ENCODE peak calls at places on chromosome 11, in nine cellular contexts. G is tibial nerve; A is PC-3; Q is mucosa of descending colon; K is astrocyte of the spinal cord; E is cardiac fibroblast; I is CD4-positive, alpha-beta memory T cell; J is prostate gland; V is K562. S is an unnamed sample.

GRCh38 chr11:69707156-69707555 is 3.3 kb upstream of the FGF19 start:
- DNase-seq in G (no peak), A (no peak), Q (peak), K (no peak), E (no peak), I (no peak), J (peak), V (peak), S (peak)

GRCh38 chr11:94128171-94128745 is 383 bp upstream of the PANX1 start:
- DNase-seq in G (peak), A (no peak), Q (no peak), K (no peak), E (no peak), I (no peak), J (peak), V (no peak), S (no peak)

GRCh38 chr11:43508511-43508918 is 149.8 kb downstream of the TTC17 start:
- DNase-seq in G (no peak), A (peak), Q (peak), K (peak), E (peak), I (no peak), J (no peak), V (no peak), S (peak)

GRCh38 chr11:1682225-1682901 is 14.6 kb upstream of the KRTAP5-6 start:
- DNase-seq in G (no peak), A (peak), Q (no peak), K (no peak), E (no peak), I (no peak), J (no peak), V (no peak), S (no peak)

GRCh38 chr11:108115495-108116140 is 5.7 kb upstream of the ACAT1 start:
- DNase-seq in G (peak), A (peak), Q (peak), K (peak), E (peak), I (no peak), J (peak), V (no peak), S (peak)

GRCh38 chr11:10429526-10429925 is 25.5 kb upstream of the AMPD3 start:
- DNase-seq in G (no peak), A (no peak), Q (no peak), K (no peak), E (no peak), I (no peak), J (no peak), V (no peak), S (no peak)

GRCh38 chr11:83990160-83990733 is 704.1 kb upstream of the CCDC90B start:
- DNase-seq in G (peak), A (no peak), Q (no peak), K (no peak), E (no peak), I (no peak), J (no peak), V (no peak), S (no peak)

GRCh38 chr11:79437981-79438630 is 2.7 kb downstream of the TENM4 start:
- DNase-seq in G (peak), A (no peak), Q (no peak), K (peak), E (peak), I (no peak), J (peak), V (no peak), S (peak)

GRCh38 chr11:99069831-99070444 is 49.2 kb downstream of the CNTN5 start:
- DNase-seq in G (no peak), A (peak), Q (no peak), K (peak), E (peak), I (no peak), J (no peak), V (no peak), S (peak)

GRCh38 chr11:78676026-78676557 is 101.4 kb upstream of the NARS2 start:
- DNase-seq in G (no peak), A (no peak), Q (no peak), K (no peak), E (no peak), I (no peak), J (no peak), V (no peak), S (no peak)

GRCh38 chr11:65428578-65429068 is 6.0 kb downstream of the NEAT1 start:
- DNase-seq in G (peak), A (no peak), Q (peak), K (peak), E (no peak), I (no peak), J (peak), V (no peak), S (peak)

GRCh38 chr11:10728779-10729472 is 22.1 kb upstream of the CTR9 start:
- DNase-seq in G (no peak), A (no peak), Q (no peak), K (no peak), E (no peak), I (no peak), J (no peak), V (no peak), S (no peak)

GRCh38 chr11:107929611-107930200 is 1.5 kb downstream of the RAB39A start:
- DNase-seq in G (no peak), A (no peak), Q (no peak), K (no peak), E (no peak), I (no peak), J (no peak), V (no peak), S (no peak)

GRCh38 chr11:8352852-8353505 is 89.3 kb upstream of the LMO1 start:
- DNase-seq in G (no peak), A (peak), Q (no peak), K (no peak), E (no peak), I (no peak), J (no peak), V (no peak), S (peak)

GRCh38 chr11:7457211-7457610 is 28.1 kb upstream of the OLFML1 start:
- DNase-seq in G (no peak), A (peak), Q (no peak), K (no peak), E (peak), I (no peak), J (no peak), V (no peak), S (peak)

GRCh38 chr11:74954199-74954598 is 5.1 kb downstream of the SPCS2 start:
- DNase-seq in G (no peak), A (no peak), Q (no peak), K (no peak), E (no peak), I (no peak), J (no peak), V (no peak), S (no peak)

GRCh38 chr11:74952752-74953151 is 3.7 kb downstream of the SPCS2 start:
- DNase-seq in G (no peak), A (no peak), Q (no peak), K (no peak), E (no peak), I (no peak), J (no peak), V (no peak), S (no peak)

GRCh38 chr11:74953448-74953847 is 4.4 kb downstream of the SPCS2 start:
- DNase-seq in G (no peak), A (no peak), Q (peak), K (no peak), E (no peak), I (no peak), J (no peak), V (no peak), S (no peak)

GRCh38 chr11:74956387-74956786 is 7.3 kb downstream of the SPCS2 start:
- DNase-seq in G (no peak), A (no peak), Q (no peak), K (no peak), E (peak), I (no peak), J (no peak), V (no peak), S (no peak)

GRCh38 chr11:74957937-74958629 is 9.0 kb downstream of the SPCS2 start:
- DNase-seq in G (no peak), A (no peak), Q (no peak), K (no peak), E (no peak), I (no peak), J (no peak), V (no peak), S (no peak)
- H3K4me3 ChIP-seq in G (no peak), A (no peak), Q (no peak), K (no peak), E (no peak), I (no peak), J (no peak), V (no peak), S (no peak)

DNA sequence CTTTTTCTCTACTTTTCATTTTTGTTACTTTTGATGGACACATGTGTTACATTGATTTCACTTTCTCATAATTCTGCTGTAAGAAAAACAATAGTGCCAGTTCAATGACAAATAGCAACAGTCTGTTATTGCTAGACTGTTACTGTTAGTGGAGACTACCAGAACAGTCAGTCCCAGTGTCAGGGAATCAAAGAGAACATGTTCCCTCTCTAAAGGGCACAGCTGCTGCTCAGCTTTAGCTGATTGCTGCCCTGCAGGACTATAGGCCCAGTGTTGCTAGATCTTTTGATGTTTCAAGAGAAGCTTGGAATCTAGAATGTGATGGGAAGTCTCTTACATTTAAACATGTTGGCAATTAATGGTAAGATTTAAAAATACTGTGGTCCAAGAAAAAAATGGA is 3.4 kb downstream of the BIRC3 start:
- DNase-seq in G (no peak), A (no peak), Q (no peak), K (no peak), E (no peak), I (no peak), J (no peak), V (no peak), S (no peak)
- H3K4me3 ChIP-seq in G (no peak), A (no peak), Q (no peak), K (no peak), E (no peak), I (peak), J (no peak), V (no peak), S (no peak)

GRCh38 chr11:116334596-116334995 is 438.2 kb downstream of the BUD13 start:
- DNase-seq in G (no peak), A (no peak), Q (no peak), K (no peak), E (no peak), I (no peak), J (no peak), V (no peak), S (peak)
- H3K4me3 ChIP-seq in G (no peak), A (no peak), Q (no peak), K (no peak), E (no peak), I (no peak), J (no peak), V (no peak), S (no peak)

DNA sequence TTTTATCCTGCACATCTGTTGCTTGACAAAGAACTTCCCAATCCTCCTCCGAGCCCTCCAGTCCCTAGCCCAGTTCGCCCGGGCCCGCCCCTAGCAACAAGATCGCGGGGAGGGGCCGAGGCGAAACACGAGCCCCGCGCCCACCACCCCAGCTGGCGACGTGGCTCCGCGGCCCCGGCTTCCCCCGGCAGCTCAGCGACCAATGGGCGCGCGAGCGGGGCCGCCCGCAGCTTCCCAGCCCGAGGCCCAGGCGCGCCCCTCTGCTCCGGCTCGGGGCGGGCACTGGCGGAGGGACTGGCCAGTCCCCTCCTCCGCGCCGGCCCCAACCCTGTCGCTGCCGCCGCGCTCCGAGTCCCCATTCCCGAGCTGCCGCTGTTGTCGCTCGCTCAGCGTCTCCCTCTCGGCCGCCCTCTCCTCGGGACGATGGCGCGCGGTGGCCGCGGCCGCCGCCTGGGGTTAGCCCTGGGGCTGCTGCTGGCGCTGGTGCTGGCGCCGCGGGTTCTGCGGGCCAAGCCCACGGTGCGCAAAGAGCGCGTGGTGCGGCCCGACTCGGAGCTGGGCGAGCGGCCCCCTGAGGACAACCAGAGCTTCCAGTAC is at the start of gene RCN1:
- DNase-seq in G (peak), A (peak), Q (peak), K (peak), E (peak), I (no peak), J (peak), V (peak), S (peak)
- H3K4me3 ChIP-seq in G (peak), A (peak), Q (peak), K (peak), E (peak), I (peak), J (peak), V (peak), S (peak)

GRCh38 chr11:122199661-122200060 is 83.6 kb upstream of the BLID start:
- DNase-seq in G (no peak), A (peak), Q (no peak), K (peak), E (peak), I (no peak), J (no peak), V (no peak), S (no peak)

GRCh38 chr11:122202951-122203456 is 87.0 kb upstream of the BLID start:
- DNase-seq in G (peak), A (peak), Q (peak), K (peak), E (peak), I (no peak), J (peak), V (peak), S (peak)

GRCh38 chr11:122202161-122202950 is 86.3 kb upstream of the BLID start:
- DNase-seq in G (no peak), A (peak), Q (no peak), K (peak), E (peak), I (no peak), J (no peak), V (no peak), S (no peak)

GRCh38 chr11:122198291-122198983 is 82.4 kb upstream of the BLID start:
- DNase-seq in G (no peak), A (peak), Q (no peak), K (no peak), E (no peak), I (no peak), J (no peak), V (no peak), S (no peak)

GRCh38 chr11:122201126-122201525 is 85.1 kb upstream of the BLID start:
- DNase-seq in G (no peak), A (no peak), Q (no peak), K (no peak), E (no peak), I (no peak), J (no peak), V (no peak), S (no peak)
- H3K4me3 ChIP-seq in G (no peak), A (peak), Q (no peak), K (peak), E (peak), I (no peak), J (no peak), V (no peak), S (no peak)

GRCh38 chr11:129041611-129042018 is 98.9 kb upstream of the TP53AIP1 start:
- DNase-seq in G (no peak), A (no peak), Q (no peak), K (no peak), E (peak), I (no peak), J (no peak), V (no peak), S (no peak)
- H3K4me3 ChIP-seq in G (no peak), A (no peak), Q (no peak), K (no peak), E (no peak), I (no peak), J (no peak), V (no peak), S (no peak)

DNA sequence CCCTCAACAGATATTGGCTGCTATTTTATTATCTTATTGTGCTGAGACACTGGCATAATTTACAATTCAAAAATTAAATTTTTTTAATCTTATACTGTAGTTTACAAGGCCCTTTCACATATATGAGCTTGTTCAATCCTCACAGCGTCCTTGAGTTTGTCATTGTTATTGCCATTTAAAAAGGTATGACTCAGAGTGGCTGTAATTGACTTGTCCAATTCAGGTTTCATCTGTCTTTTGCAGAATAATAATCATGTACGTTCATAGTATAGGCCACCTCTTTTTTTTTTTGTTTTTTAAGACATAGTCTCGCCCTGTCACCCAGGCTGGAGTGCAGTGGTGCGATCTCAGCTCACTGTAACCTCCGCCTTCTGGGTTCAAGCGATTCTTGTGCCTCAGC is 11.5 kb downstream of the PTPRJ start:
- DNase-seq in G (no peak), A (no peak), Q (no peak), K (no peak), E (no peak), I (no peak), J (no peak), V (no peak), S (no peak)
- H3K4me3 ChIP-seq in G (no peak), A (no peak), Q (no peak), K (no peak), E (no peak), I (no peak), J (no peak), V (no peak), S (no peak)

GRCh38 chr11:312092-312816 is 1.6 kb upstream of the IFITM1 start:
- DNase-seq in G (no peak), A (no peak), Q (peak), K (no peak), E (no peak), I (no peak), J (no peak), V (no peak), S (no peak)

GRCh38 chr11:315051-315481 is 1.2 kb downstream of the IFITM1 start:
- DNase-seq in G (no peak), A (no peak), Q (peak), K (no peak), E (no peak), I (no peak), J (no peak), V (no peak), S (no peak)

GRCh38 chr11:315516-315994 is 1.7 kb downstream of the IFITM1 start:
- DNase-seq in G (no peak), A (no peak), Q (no peak), K (no peak), E (no peak), I (no peak), J (no peak), V (no peak), S (no peak)

GRCh38 chr11:313787-314547 is at the start of gene IFITM1:
- DNase-seq in G (peak), A (peak), Q (peak), K (peak), E (peak), I (peak), J (peak), V (no peak), S (peak)

DNA sequence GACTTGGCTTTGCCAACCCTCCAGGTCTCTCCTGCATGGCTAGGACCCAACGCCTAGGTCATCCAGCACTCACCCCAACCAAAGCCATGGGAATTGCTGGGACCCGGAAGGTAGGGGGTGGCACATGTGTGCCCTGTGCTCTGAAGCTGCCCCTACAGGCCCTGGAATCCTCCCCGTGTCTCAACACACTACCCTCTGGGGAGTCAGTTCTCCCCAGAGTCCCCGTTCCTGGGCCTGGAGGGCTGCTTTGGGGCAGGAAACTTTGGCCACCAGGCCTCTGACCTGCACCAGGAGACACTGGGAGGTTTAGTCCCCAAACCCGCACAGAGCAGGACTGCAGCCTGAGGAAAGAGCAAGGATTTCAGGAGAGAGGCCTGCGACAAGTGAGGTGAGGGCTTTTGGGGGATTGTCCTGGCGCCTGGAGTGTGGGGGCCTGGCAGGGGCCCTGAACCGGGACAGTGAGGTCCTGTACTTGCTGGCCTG is 495 bp upstream of the IFITM1 start:
- DNase-seq in G (no peak), A (no peak), Q (peak), K (no peak), E (no peak), I (no peak), J (no peak), V (no peak), S (no peak)
- H3K4me3 ChIP-seq in G (no peak), A (no peak), Q (no peak), K (no peak), E (no peak), I (peak), J (peak), V (peak), S (no peak)

GRCh38 chr11:76245720-76246119 is 39.4 kb upstream of the WNT11 start:
- DNase-seq in G (no peak), A (no peak), Q (no peak), K (no peak), E (no peak), I (no peak), J (no peak), V (no peak), S (no peak)

GRCh38 chr11:76244311-76245061 is 38.2 kb upstream of the WNT11 start:
- DNase-seq in G (no peak), A (no peak), Q (no peak), K (no peak), E (no peak), I (no peak), J (no peak), V (no peak), S (no peak)

GRCh38 chr11:76242004-76242779 is 35.9 kb upstream of the WNT11 start:
- DNase-seq in G (no peak), A (no peak), Q (no peak), K (no peak), E (no peak), I (no peak), J (no peak), V (no peak), S (no peak)

GRCh38 chr11:76243157-76243556 is 36.9 kb upstream of the WNT11 start:
- DNase-seq in G (no peak), A (no peak), Q (no peak), K (no peak), E (no peak), I (no peak), J (no peak), V (no peak), S (no peak)

GRCh38 chr11:76243648-76244285 is 37.5 kb upstream of the WNT11 start:
- DNase-seq in G (no peak), A (no peak), Q (no peak), K (no peak), E (no peak), I (no peak), J (no peak), V (no peak), S (no peak)
- H3K4me3 ChIP-seq in G (no peak), A (no peak), Q (no peak), K (no peak), E (no peak), I (no peak), J (no peak), V (no peak), S (no peak)